ENCODE peak calls at places on chromosomes 5 and 9, in five cellular contexts. One of them, this sample, is unnamed.
A peak's percentile ranks its signal among the peaks of the same experiment; 100 is the strongest.

GRCh38 chr5:54644226-54644625 is 126.7 kb downstream of the SNX18 start:
- DNase-seq in neural crest cell: no peak
- DNase-seq in uterus: no peak
- DNase-seq in RWPE2: peak; percentile 77
- DNase-seq in foreskin fibroblast: peak; percentile 88
- DNase-seq in this sample: no peak

GRCh38 chr5:173477320-173478055 is 139.0 kb downstream of the BOD1 start:
- DNase-seq in uterus: no peak
- DNase-seq in neural crest cell: no peak
- DNase-seq in foreskin fibroblast: peak; percentile 60
- DNase-seq in RWPE2: no peak
- DNase-seq in this sample: no peak

GRCh38 chr5:27821681-27822080 is 783.3 kb upstream of the CDH9 start:
- DNase-seq in RWPE2: no peak
- DNase-seq in neural crest cell: no peak
- DNase-seq in foreskin fibroblast: no peak
- DNase-seq in uterus: no peak
- DNase-seq in this sample: no peak

GRCh38 chr5:1032011-1032410 is 23.4 kb downstream of the NKD2 start:
- DNase-seq in foreskin fibroblast: no peak
- DNase-seq in RWPE2: no peak
- DNase-seq in neural crest cell: no peak
- DNase-seq in uterus: no peak
- DNase-seq in this sample: no peak

GRCh38 chr9:113155911-113156559 is 5.2 kb downstream of the SLC31A2 start:
- DNase-seq in uterus: no peak
- DNase-seq in foreskin fibroblast: no peak
- DNase-seq in RWPE2: no peak
- DNase-seq in neural crest cell: no peak
- DNase-seq in this sample: no peak

GRCh38 chr5:139670369-139671095 is 22.4 kb downstream of the CXXC5 start:
- DNase-seq in RWPE2: no peak
- DNase-seq in neural crest cell: no peak
- DNase-seq in uterus: no peak
- DNase-seq in foreskin fibroblast: no peak
- DNase-seq in this sample: peak; percentile 78

GRCh38 chr9:135889564-135890189 is 17.7 kb downstream of the CAMSAP1 start:
- DNase-seq in foreskin fibroblast: no peak
- DNase-seq in neural crest cell: no peak
- DNase-seq in RWPE2: no peak
- DNase-seq in uterus: no peak
- DNase-seq in this sample: no peak

GRCh38 chr9:78006734-78007133 is 24.9 kb downstream of the GNAQ start:
- DNase-seq in neural crest cell: no peak
- DNase-seq in uterus: no peak
- DNase-seq in foreskin fibroblast: no peak
- DNase-seq in RWPE2: no peak
- DNase-seq in this sample: no peak

GRCh38 chr9:4137755-4138154 is 162.1 kb downstream of the GLIS3 start:
- DNase-seq in RWPE2: no peak
- DNase-seq in uterus: no peak
- DNase-seq in foreskin fibroblast: peak; percentile 81
- DNase-seq in neural crest cell: no peak
- DNase-seq in this sample: no peak

GRCh38 chr5:93273176-93273575 is 307.8 kb downstream of the NR2F1-AS1 start:
- DNase-seq in neural crest cell: no peak
- DNase-seq in uterus: no peak
- DNase-seq in RWPE2: no peak
- DNase-seq in foreskin fibroblast: peak; percentile 72
- DNase-seq in this sample: no peak

GRCh38 chr5:172150514-172151425 is 37.3 kb downstream of the STK10 start:
- DNase-seq in foreskin fibroblast: peak; percentile 37
- DNase-seq in uterus: no peak
- DNase-seq in RWPE2: peak; percentile 52
- DNase-seq in neural crest cell: no peak
- DNase-seq in this sample: peak; percentile 75

GRCh38 chr9:130193531-130194405 is 21.6 kb downstream of the NCS1 start:
- DNase-seq in foreskin fibroblast: peak; percentile 45
- DNase-seq in neural crest cell: no peak
- DNase-seq in uterus: no peak
- DNase-seq in RWPE2: no peak
- DNase-seq in this sample: no peak

GRCh38 chr5:99331061-99331460 is 402.3 kb upstream of the CHD1 start:
- DNase-seq in RWPE2: no peak
- DNase-seq in uterus: no peak
- DNase-seq in foreskin fibroblast: no peak
- DNase-seq in neural crest cell: no peak
- DNase-seq in this sample: no peak

GRCh38 chr9:120841930-120842684 is 615 bp downstream of the PSMD5 start:
- DNase-seq in foreskin fibroblast: peak; percentile 48
- DNase-seq in neural crest cell: no peak
- DNase-seq in RWPE2: no peak
- DNase-seq in uterus: no peak
- DNase-seq in this sample: peak; percentile 41

GRCh38 chr5:76521240-76521758 is 101.9 kb downstream of the F2RL2 start:
- DNase-seq in RWPE2: no peak
- DNase-seq in uterus: no peak
- DNase-seq in neural crest cell: no peak
- DNase-seq in foreskin fibroblast: peak; percentile 35
- DNase-seq in this sample: peak; percentile 66

GRCh38 chr9:80605129-80605528 is 1033.4 kb downstream of the TLE4 start:
- DNase-seq in uterus: no peak
- DNase-seq in neural crest cell: no peak
- DNase-seq in foreskin fibroblast: peak; percentile 54
- DNase-seq in RWPE2: no peak
- DNase-seq in this sample: no peak

GRCh38 chr5:147930759-147931158 is 24.4 kb upstream of the C5orf46 start:
- DNase-seq in neural crest cell: no peak
- DNase-seq in uterus: no peak
- DNase-seq in foreskin fibroblast: no peak
- DNase-seq in RWPE2: no peak
- DNase-seq in this sample: no peak

GRCh38 chr9:127979333-127980055 is 1.3 kb downstream of the EEIG1 start:
- DNase-seq in uterus: peak; percentile 65
- DNase-seq in neural crest cell: peak; percentile 18
- DNase-seq in foreskin fibroblast: peak; percentile 81
- DNase-seq in RWPE2: no peak
- DNase-seq in this sample: peak; percentile 69

GRCh38 chr5:169637856-169638190 is 748 bp downstream of the DOCK2 start:
- DNase-seq in neural crest cell: no peak
- DNase-seq in uterus: no peak
- DNase-seq in foreskin fibroblast: no peak
- DNase-seq in RWPE2: no peak
- DNase-seq in this sample: peak; percentile 72

GRCh38 chr5:179215576-179215975 is 129.7 kb downstream of the ADAMTS2 start:
- DNase-seq in RWPE2: no peak
- DNase-seq in neural crest cell: no peak
- DNase-seq in uterus: no peak
- DNase-seq in foreskin fibroblast: peak; percentile 63
- DNase-seq in this sample: no peak

GRCh38 chr9:118209343-118209742 is 505.1 kb downstream of the TLR4 start:
- DNase-seq in RWPE2: no peak
- DNase-seq in neural crest cell: no peak
- DNase-seq in uterus: no peak
- DNase-seq in foreskin fibroblast: no peak
- DNase-seq in this sample: no peak

GRCh38 chr5:59034498-59035186 is 451.8 kb downstream of the RAB3C start:
- DNase-seq in uterus: no peak
- DNase-seq in RWPE2: no peak
- DNase-seq in neural crest cell: no peak
- DNase-seq in foreskin fibroblast: peak; percentile 83
- DNase-seq in this sample: peak; percentile 45
- TF ChIP-seq CTCF in uterus: peak; percentile 49
- TF ChIP-seq CTCF in RWPE2: peak; percentile 96
- TF ChIP-seq CTCF in neural crest cell: peak; percentile 73
- TF ChIP-seq CTCF in foreskin fibroblast: peak; percentile 73
- TF ChIP-seq CTCF in this sample: peak; percentile 29

GRCh38 chr9:133463234-133463863 is 3.6 kb downstream of the CACFD1 start:
- DNase-seq in RWPE2: no peak
- DNase-seq in foreskin fibroblast: no peak
- DNase-seq in uterus: no peak
- DNase-seq in neural crest cell: no peak
- DNase-seq in this sample: no peak
- TF ChIP-seq CTCF in RWPE2: peak; percentile 13
- TF ChIP-seq CTCF in foreskin fibroblast: no peak
- TF ChIP-seq CTCF in uterus: no peak
- TF ChIP-seq CTCF in neural crest cell: peak; percentile 33
- TF ChIP-seq CTCF in this sample: peak; percentile 20

DNA sequence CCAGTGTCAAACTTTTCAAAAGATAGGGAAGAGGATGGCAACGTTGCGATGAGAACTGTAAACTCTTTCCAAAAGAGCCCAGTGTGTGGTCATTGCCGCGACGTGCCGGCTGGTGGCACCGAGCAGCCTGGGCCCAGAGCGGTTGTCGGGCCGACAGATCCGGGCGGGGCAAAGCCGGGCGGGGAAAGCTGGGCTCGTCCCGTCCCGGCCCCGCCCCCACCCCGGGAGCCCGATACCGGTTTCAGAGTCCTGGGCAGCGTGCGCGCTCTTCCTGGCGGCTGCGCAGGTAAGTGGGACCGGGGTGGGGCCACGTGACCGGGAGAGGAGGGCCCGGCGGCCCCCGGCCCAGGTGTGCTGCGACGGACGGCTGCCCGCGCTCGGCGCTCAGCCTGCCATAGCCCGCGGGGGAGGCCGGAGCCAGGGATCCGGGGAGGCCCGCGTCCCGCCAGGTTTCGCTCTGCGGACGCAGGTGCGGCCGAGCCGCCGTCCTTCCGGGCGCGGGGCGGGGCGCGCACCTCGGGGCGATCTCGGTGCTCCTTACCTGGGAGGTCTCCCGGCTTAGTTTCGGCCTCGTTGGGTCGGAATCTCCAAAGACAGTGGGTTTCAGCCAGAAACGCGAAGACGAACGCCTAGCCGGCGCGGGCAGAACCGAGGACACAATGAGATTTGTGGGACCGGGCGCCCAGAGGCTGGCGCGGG is at the start of gene MARVELD2:
- DNase-seq in neural crest cell: no peak
- DNase-seq in foreskin fibroblast: peak; percentile 64
- DNase-seq in uterus: peak; percentile 20
- DNase-seq in RWPE2: peak; percentile 95
- DNase-seq in this sample: peak; percentile 78
- TF ChIP-seq CTCF in neural crest cell: peak; percentile 56
- TF ChIP-seq CTCF in foreskin fibroblast: peak; percentile 32
- TF ChIP-seq CTCF in uterus: no peak
- TF ChIP-seq CTCF in RWPE2: peak; percentile 84
- TF ChIP-seq CTCF in this sample: peak; percentile 29

DNA sequence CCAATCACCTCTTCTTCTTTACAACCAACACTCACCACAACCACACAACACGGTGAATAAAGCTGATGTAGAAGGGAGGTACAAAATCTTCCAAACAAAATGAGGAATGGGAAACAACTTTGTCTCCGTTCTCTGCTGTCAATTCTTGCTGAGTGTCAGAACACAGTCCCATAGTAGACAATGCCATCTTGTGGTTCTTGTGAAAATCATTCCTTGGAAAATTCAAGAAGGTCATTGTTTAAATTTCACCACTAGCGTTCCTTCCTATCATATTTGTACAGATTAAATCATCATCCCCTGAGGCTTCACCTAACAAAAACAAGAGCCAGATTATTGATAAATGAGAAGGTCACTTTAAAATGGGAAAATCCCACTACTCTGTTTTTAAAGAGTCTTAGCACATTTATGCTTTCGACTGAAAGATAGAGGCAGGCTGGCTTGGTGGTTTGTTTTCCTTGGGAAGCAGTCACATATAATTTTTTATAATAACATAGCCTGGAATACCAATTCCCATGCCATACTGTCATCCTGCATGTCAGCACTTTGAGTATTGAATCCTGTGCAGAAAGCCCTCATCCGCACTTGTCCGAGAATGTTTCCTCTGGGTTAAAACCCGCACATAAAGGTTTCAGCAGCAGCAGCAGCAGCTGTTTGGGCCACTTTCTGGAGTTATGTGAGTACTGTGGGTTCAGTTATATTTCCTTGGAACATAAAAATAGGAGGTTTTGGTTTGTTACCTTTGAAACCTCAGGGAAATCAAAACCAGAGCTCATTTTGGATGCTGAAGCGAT is 395.0 kb upstream of the SMARCA2 start:
- DNase-seq in neural crest cell: no peak
- DNase-seq in foreskin fibroblast: peak; percentile 16
- DNase-seq in uterus: no peak
- DNase-seq in RWPE2: no peak
- DNase-seq in this sample: no peak
- TF ChIP-seq CTCF in neural crest cell: peak; percentile 63
- TF ChIP-seq CTCF in foreskin fibroblast: no peak
- TF ChIP-seq CTCF in uterus: no peak
- TF ChIP-seq CTCF in RWPE2: peak; percentile 76
- TF ChIP-seq CTCF in this sample: no peak

GRCh38 chr5:66769030-66769733 is 173.0 kb downstream of the MAST4 start:
- DNase-seq in RWPE2: no peak
- DNase-seq in foreskin fibroblast: no peak
- DNase-seq in uterus: no peak
- DNase-seq in neural crest cell: no peak
- DNase-seq in this sample: no peak

GRCh38 chr5:66769839-66770617 is 173.8 kb downstream of the MAST4 start:
- DNase-seq in uterus: peak; percentile 15
- DNase-seq in RWPE2: no peak
- DNase-seq in neural crest cell: no peak
- DNase-seq in foreskin fibroblast: peak; percentile 12
- DNase-seq in this sample: no peak
- TF ChIP-seq CTCF in uterus: peak; percentile 14
- TF ChIP-seq CTCF in RWPE2: peak; percentile 9
- TF ChIP-seq CTCF in neural crest cell: peak; percentile 50
- TF ChIP-seq CTCF in foreskin fibroblast: no peak
- TF ChIP-seq CTCF in this sample: peak; percentile 7

GRCh38 chr9:84667571-84668203 is 1.8 kb upstream of the NTRK2 start:
- DNase-seq in foreskin fibroblast: peak; percentile 41
- DNase-seq in uterus: no peak
- DNase-seq in RWPE2: no peak
- DNase-seq in neural crest cell: peak; percentile 17
- DNase-seq in this sample: peak; percentile 43
- TF ChIP-seq CTCF in foreskin fibroblast: peak; percentile 54
- TF ChIP-seq CTCF in uterus: no peak
- TF ChIP-seq CTCF in RWPE2: no peak
- TF ChIP-seq CTCF in neural crest cell: peak; percentile 67
- TF ChIP-seq CTCF in this sample: no peak

GRCh38 chr5:39005566-39006232 is 68.5 kb downstream of the RICTOR start:
- DNase-seq in RWPE2: no peak
- DNase-seq in uterus: no peak
- DNase-seq in foreskin fibroblast: peak; percentile 40
- DNase-seq in neural crest cell: no peak
- DNase-seq in this sample: no peak
- TF ChIP-seq CTCF in RWPE2: peak; percentile 74
- TF ChIP-seq CTCF in uterus: peak; percentile 39
- TF ChIP-seq CTCF in foreskin fibroblast: peak; percentile 30
- TF ChIP-seq CTCF in neural crest cell: no peak
- TF ChIP-seq CTCF in this sample: no peak